ENCODE peak calls at places on chromosomes 7 and 10, in eight cellular contexts. U is hepatocyte, G is fibroblast of lung, Z is astrocyte, I is lower lobe of right lung, F is MCF 10A, L is astrocyte of the spinal cord, N is osteoblast. K is an unnamed sample.

GRCh38 chr10:88920198-88920597 is 32.4 kb downstream of the ACTA2 start:
- DNase-seq in U (no peak), G (peak), Z (no peak), N (no peak), F (peak), L (no peak), I (no peak), K (no peak)

GRCh38 chr10:28367865-28368541 is 65.1 kb upstream of the MPP7 start:
- DNase-seq in I (peak), F (no peak), U (no peak), G (no peak), L (no peak), Z (no peak), N (no peak), K (no peak)

GRCh38 chr10:6748981-6749630 is 169.0 kb upstream of the PRKCQ start:
- DNase-seq in Z (peak), N (no peak), I (no peak), U (no peak), L (peak), G (peak), F (peak), K (no peak)

GRCh38 chr10:78688945-78689935 is 379.5 kb upstream of the ZMIZ1 start:
- DNase-seq in Z (no peak), G (no peak), U (peak), N (no peak), L (peak), I (no peak), F (no peak), K (no peak)

GRCh38 chr7:42414961-42415505 is 178.0 kb upstream of the GLI3 start:
- DNase-seq in Z (no peak), L (peak), I (no peak), U (no peak), N (no peak), F (peak), G (peak), K (no peak)

GRCh38 chr7:66246549-66247171 is 41.5 kb downstream of the TPST1 start:
- DNase-seq in G (no peak), L (no peak), Z (no peak), I (no peak), F (no peak), U (no peak), N (no peak), K (no peak)

GRCh38 chr10:112919721-112920120 is 30.3 kb upstream of the TCF7L2 start:
- DNase-seq in I (no peak), Z (peak), G (peak), L (peak), F (peak), N (peak), U (no peak), K (no peak)

GRCh38 chr7:107614425-107614824 is 34.4 kb downstream of the BCAP29 start:
- DNase-seq in U (no peak), G (peak), F (peak), Z (peak), L (peak), N (no peak), I (no peak), K (no peak)

GRCh38 chr7:124263232-124263827 is 230.5 kb upstream of the TMEM229A start:
- DNase-seq in U (peak), F (peak), L (peak), I (no peak), N (no peak), G (peak), Z (no peak), K (no peak)

GRCh38 chr7:134307320-134307719 is 9.4 kb downstream of the SLC35B4 start:
- DNase-seq in U (no peak), N (peak), L (peak), F (no peak), Z (no peak), G (peak), I (no peak), K (no peak)

GRCh38 chr7:77395543-77395942 is 20.6 kb downstream of the GSAP start:
- DNase-seq in L (no peak), Z (no peak), I (no peak), U (peak), F (no peak), N (no peak), G (no peak), K (no peak)

GRCh38 chr7:149773446-149774236 is at the start of gene ZNF467:
- DNase-seq in F (peak), Z (no peak), G (peak), I (peak), U (peak), L (no peak), N (peak), K (no peak)

GRCh38 chr7:46776790-46777189 is 805.1 kb downstream of the TNS3 start:
- DNase-seq in L (peak), U (no peak), Z (no peak), I (no peak), F (peak), N (peak), G (peak), K (no peak)

GRCh38 chr10:90987383-90987782 is 66.5 kb upstream of the ANKRD1 start:
- DNase-seq in L (no peak), U (no peak), F (no peak), Z (no peak), N (no peak), G (no peak), I (no peak), K (no peak)

GRCh38 chr10:22252286-22252800 is 34.5 kb upstream of the EBLN1 start:
- DNase-seq in F (peak), I (peak), G (peak), N (peak), Z (peak), U (peak), L (peak), K (no peak)

GRCh38 chr7:151844080-151844827 is 32.7 kb downstream of the PRKAG2 start:
- DNase-seq in U (peak), F (peak), L (peak), Z (peak), I (peak), N (peak), G (peak), K (no peak)

GRCh38 chr7:140983802-140984201 is 30.9 kb downstream of the MRPS33 start:
- DNase-seq in G (peak), L (no peak), N (no peak), U (no peak), F (peak), I (no peak), Z (no peak), K (no peak)

GRCh38 chr10:78806805-78807221 is 262.0 kb upstream of the ZMIZ1 start:
- DNase-seq in Z (peak), N (no peak), L (no peak), G (no peak), U (no peak), F (peak), I (no peak), K (no peak)

GRCh38 chr10:58517071-58517470 is 4.4 kb downstream of the BICC1 start:
- DNase-seq in I (no peak), N (no peak), Z (no peak), L (no peak), F (no peak), G (no peak), U (no peak), K (no peak)

GRCh38 chr10:5446390-5446926 is 34.1 kb downstream of the NET1 start:
- DNase-seq in L (peak), I (peak), G (peak), N (peak), F (peak), Z (peak), U (peak), K (peak)
- TF ChIP-seq CTCF in L (no peak), I (no peak), G (no peak), N (no peak), F (no peak), Z (no peak), U (no peak), K (no peak)

DNA sequence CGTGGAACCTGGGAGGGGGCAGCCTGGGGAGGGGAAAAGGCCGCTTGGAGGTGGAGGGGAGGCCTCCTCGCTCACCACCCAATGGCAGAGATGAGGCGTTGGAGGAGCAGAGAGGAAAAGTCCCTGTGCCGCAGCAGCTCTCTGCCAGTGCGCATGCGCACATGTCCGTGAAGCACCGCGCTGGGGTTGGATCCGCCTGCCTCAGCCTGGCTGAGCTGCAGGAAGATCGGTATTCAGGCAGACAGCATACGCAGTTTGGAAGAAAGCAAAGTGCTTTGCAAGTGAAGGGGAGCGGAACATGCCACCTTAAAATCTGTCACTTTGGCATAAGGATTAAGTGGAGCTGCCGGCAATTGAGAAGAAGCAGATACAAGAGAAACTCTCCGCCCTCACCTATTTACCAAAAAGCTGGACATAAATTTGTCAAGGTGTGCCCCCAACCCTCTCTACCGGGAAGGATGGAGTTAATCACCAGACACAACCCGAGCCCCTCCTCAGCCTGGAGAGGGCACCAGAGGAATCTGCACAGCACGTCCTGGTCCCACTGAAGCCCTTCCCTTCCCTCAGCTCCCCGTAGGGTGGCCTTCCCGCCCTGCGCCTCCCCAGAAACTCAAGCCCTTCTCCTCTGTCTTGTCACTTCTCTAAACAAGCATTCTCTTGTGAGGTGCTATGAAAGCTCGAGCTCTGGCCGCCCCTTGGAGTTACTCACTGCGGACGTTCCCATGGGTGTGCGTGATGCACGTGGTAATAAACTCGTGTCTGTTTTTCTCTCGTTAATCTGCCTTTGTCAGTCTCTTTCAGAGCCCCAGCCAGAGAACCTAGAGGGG is 32.2 kb upstream of the TMEM72 start:
- DNase-seq in I (peak), G (peak), L (peak), F (no peak), N (peak), U (peak), Z (peak), K (peak)
- TF ChIP-seq CTCF in I (no peak), G (peak), L (peak), F (no peak), N (no peak), U (peak), Z (no peak), K (no peak)

GRCh38 chr7:127591189-127591588 is 2.3 kb upstream of the FSCN3 start:
- DNase-seq in L (no peak), G (no peak), U (no peak), I (no peak), N (no peak), F (no peak), Z (no peak), K (no peak)

GRCh38 chr7:127588019-127588696 is at the start of gene ARF5:
- DNase-seq in N (peak), F (peak), G (peak), L (peak), I (peak), Z (peak), U (peak), K (peak)

GRCh38 chr7:127587663-127588018 is 570 bp upstream of the ARF5 start:
- DNase-seq in N (no peak), F (no peak), G (no peak), L (no peak), Z (no peak), U (no peak), I (no peak), K (no peak)

GRCh38 chr7:127589901-127590300 is 1.7 kb downstream of the ARF5 start:
- DNase-seq in U (no peak), G (no peak), I (no peak), Z (no peak), F (no peak), L (no peak), N (peak), K (no peak)

DNA sequence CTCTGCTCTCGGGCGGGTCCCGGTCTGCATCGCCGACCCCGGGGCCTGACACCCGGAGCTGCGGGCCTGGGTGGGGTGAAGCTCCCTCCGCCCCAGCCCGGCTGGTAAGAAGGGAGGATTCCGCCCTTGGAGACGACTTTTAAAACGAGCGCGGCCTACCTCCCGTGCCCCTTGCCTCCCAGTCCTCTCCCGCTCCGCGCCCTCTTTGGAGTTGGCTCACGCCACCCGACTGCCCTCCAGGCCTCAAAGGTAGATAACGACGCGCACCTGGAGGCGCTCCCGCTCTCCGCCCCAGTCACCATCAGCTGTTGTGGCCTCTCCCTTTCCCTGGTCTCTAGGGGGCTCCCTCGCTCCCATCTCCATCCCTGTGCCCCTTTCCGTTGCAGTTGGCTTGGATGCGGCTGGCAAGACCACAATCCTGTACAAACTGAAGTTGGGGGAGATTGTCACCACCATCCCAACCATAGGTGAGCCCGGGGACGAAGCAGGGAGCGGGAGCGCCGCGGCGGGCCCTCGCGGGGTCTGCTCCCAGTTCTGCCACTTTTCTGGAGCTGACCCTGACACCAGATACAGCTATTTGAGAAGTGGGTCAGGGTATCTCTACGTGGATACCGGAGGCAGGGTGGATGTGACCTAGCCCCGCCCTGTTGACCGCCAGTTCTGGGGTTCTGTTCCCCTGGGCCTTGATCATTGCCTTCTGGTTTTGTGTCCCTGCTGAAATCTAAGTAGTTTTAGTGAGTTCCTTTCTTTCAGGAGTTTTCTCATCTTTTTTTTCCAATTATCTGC is 679 bp downstream of the ARF5 start:
- DNase-seq in L (peak), G (peak), F (peak), Z (peak), I (peak), U (peak), N (peak), K (no peak)
- TF ChIP-seq CTCF in L (peak), G (peak), F (peak), Z (peak), I (peak), U (peak), N (peak), K (peak)

DNA sequence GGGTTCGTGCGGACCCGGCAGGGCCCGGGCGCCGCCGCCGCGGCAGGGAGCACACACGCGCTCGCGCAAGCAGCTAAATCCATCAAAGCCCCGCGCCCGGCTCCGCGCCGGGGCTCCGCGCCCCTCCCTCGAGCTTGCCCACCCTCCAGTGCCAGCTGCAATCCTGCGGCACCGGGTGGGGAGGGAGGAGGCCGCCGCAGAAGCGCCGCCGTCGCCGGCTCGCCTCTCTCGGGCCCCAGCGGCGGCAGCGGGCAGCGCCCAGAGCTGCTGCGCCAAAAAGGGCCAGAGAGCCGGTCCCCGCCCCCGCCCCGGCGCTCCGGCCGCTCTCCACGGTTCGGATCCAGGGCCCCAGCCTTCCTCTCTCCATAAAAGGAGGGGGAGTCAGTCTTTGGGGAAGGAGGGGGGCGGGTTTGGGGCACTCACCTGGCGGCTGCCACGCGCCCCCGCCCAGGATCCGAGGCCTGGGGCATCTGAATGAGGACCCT is 370 bp upstream of the PDGFA start:
- DNase-seq in G (peak), F (peak), I (peak), U (peak), Z (peak), L (peak), N (peak), K (peak)
- TF ChIP-seq CTCF in G (no peak), F (no peak), I (no peak), U (no peak), Z (no peak), L (peak), N (no peak), K (no peak)

DNA sequence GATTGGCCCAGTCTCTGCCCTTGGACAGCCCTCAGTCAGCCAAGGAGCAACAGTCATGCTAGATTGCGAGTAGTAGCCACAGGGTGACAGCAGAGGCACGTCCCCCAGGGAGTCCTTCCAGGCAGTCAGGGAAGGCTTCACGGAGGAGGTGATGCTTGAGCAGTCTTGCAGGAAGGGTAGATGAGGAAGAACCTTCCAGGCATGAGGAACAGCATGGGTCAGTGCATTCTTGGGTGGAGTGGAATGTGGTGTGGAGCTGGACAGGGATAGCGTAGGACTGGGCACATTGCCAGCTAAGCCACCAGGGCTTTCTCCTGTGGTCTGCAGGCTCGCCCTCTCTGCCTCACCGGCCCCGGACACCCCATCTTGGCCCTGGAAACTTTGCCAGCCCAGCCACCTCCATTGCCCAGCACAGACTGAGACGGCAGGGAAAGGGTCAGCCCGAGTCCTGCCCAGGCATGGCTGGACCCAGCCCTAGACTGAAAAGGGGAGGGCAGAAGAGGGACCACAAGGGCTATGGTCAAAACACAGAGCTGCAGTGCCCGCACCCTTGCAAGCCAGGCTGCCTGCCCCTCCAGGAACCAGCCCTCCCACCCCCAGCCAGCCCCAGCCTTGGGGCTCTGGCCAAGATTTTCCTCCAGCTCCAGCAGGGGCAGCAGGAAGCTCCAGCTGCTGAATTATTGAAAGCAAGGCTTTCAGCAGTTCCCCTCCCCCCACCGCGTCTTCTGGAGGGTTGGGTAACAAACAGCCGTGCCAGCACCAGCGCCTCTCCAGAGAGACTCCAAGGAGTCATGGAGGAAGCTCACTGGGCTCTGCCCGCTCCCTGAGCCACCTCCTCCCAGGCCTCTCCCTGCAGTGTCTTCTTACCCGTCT is 18.7 kb downstream of the SRRM3 start:
- DNase-seq in G (peak), N (peak), I (no peak), U (peak), Z (peak), F (peak), L (peak), K (no peak)
- TF ChIP-seq CTCF in G (peak), N (no peak), I (no peak), U (no peak), Z (no peak), F (no peak), L (peak), K (peak)

K was measured in osteocyte.